ENCODE peak calls at places on chromosomes 1 and 21, in four cellular contexts. One of them, this sample, is unnamed.
A peak's percentile ranks its signal among the peaks of the same experiment; 100 is the strongest.

GRCh38 chr1:30322859-30323257 is 400.5 kb downstream of the MATN1 start:
- DNase-seq in mesendoderm: peak; percentile 23
- DNase-seq in IMR-90: no peak
- DNase-seq in H1: peak; percentile 58
- DNase-seq in this sample: peak; percentile 51

GRCh38 chr21:36729301-36729970 is 30.5 kb downstream of the SIM2 start:
- DNase-seq in mesendoderm: no peak
- DNase-seq in IMR-90: no peak
- DNase-seq in H1: no peak
- DNase-seq in this sample: peak; percentile 14

GRCh38 chr1:108877324-108877812 is 583 bp downstream of the GPSM2 start:
- DNase-seq in mesendoderm: peak; percentile 44
- DNase-seq in IMR-90: peak; percentile 30
- DNase-seq in H1: no peak
- DNase-seq in this sample: no peak

GRCh38 chr21:31232344-31232743 is 111.7 kb downstream of the TIAM1 start:
- DNase-seq in mesendoderm: no peak
- DNase-seq in IMR-90: no peak
- DNase-seq in H1: no peak
- DNase-seq in this sample: no peak

GRCh38 chr1:44408181-44409018 is 3.3 kb downstream of the RNF220 start:
- DNase-seq in mesendoderm: peak; percentile 87
- DNase-seq in IMR-90: no peak
- DNase-seq in H1: no peak
- DNase-seq in this sample: peak; percentile 88

GRCh38 chr1:10897981-10898728 is 101.7 kb upstream of the CASZ1 start:
- DNase-seq in mesendoderm: no peak
- DNase-seq in IMR-90: no peak
- DNase-seq in H1: no peak
- DNase-seq in this sample: peak; percentile 26

GRCh38 chr1:26787706-26788514 is at the start of gene PIGV:
- DNase-seq in mesendoderm: peak; percentile 93
- DNase-seq in IMR-90: peak; percentile 75
- DNase-seq in H1: peak; percentile 95
- DNase-seq in this sample: peak; percentile 89

GRCh38 chr1:195664628-195665027 is 943.6 kb downstream of the KCNT2 start:
- DNase-seq in mesendoderm: no peak
- DNase-seq in IMR-90: peak; percentile 55
- DNase-seq in H1: no peak
- DNase-seq in this sample: no peak

GRCh38 chr1:24596401-24596880 is 40.6 kb downstream of the NCMAP start:
- DNase-seq in mesendoderm: no peak
- DNase-seq in IMR-90: no peak
- DNase-seq in H1: no peak
- DNase-seq in this sample: no peak

GRCh38 chr1:24605534-24606295 is 37.4 kb upstream of the SRRM1 start:
- DNase-seq in mesendoderm: peak; percentile 22
- DNase-seq in IMR-90: no peak
- DNase-seq in H1: no peak
- DNase-seq in this sample: no peak

GRCh38 chr1:24606296-24606605 is 36.9 kb upstream of the SRRM1 start:
- DNase-seq in mesendoderm: no peak
- DNase-seq in IMR-90: no peak
- DNase-seq in H1: no peak
- DNase-seq in this sample: no peak

GRCh38 chr1:24599265-24599664 is 43.4 kb downstream of the NCMAP start:
- DNase-seq in mesendoderm: no peak
- DNase-seq in IMR-90: no peak
- DNase-seq in H1: no peak
- DNase-seq in this sample: no peak

GRCh38 chr1:24600551-24600950 is 42.6 kb upstream of the SRRM1 start:
- DNase-seq in mesendoderm: no peak
- DNase-seq in IMR-90: no peak
- DNase-seq in H1: no peak
- DNase-seq in this sample: no peak
- H2BK5ac ChIP-seq in mesendoderm: no peak overlapping the region
- H2BK5ac ChIP-seq in IMR-90: no peak overlapping the region
- H2BK5ac ChIP-seq in H1: no peak overlapping the region
- H2BK5ac ChIP-seq in this sample: no peak overlapping the region

GRCh38 chr1:3397311-3397710 is 57.2 kb upstream of the ARHGEF16 start:
- DNase-seq in mesendoderm: no peak
- DNase-seq in IMR-90: no peak
- DNase-seq in H1: no peak
- DNase-seq in this sample: no peak
- H3K56ac ChIP-seq in mesendoderm: peak overlapping the region; percentile 39
- H3K56ac ChIP-seq in IMR-90: no peak overlapping the region
- H3K56ac ChIP-seq in H1: no peak overlapping the region
- H3K56ac ChIP-seq in this sample: no peak overlapping the region

DNA sequence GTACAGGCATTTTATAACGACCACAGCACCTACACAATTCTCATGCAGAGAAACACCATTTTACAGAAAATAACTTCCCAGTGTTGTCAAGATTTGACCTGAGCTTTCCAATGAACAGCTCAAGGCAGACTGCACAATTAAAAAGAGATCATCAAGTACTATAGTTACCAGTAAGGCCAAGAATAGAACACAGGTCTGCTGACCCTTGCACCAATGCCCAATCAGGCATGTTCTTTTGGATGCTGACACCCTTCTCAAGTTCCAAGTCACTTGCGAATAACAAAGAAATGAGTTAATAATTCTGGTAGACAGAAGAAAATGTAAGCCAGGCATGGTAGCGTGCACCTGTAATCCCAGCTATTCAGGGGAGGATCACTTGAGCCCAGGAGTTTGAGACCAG is 101.9 kb downstream of the SLC45A1 start:
- DNase-seq in mesendoderm: no peak
- DNase-seq in IMR-90: no peak
- DNase-seq in H1: no peak
- DNase-seq in this sample: no peak
- H3K4ac ChIP-seq in mesendoderm: no peak overlapping the region
- H3K4ac ChIP-seq in IMR-90: peak overlapping the region; percentile 19
- H3K4ac ChIP-seq in H1: no peak overlapping the region
- H3K4ac ChIP-seq in this sample: no peak overlapping the region

DNA sequence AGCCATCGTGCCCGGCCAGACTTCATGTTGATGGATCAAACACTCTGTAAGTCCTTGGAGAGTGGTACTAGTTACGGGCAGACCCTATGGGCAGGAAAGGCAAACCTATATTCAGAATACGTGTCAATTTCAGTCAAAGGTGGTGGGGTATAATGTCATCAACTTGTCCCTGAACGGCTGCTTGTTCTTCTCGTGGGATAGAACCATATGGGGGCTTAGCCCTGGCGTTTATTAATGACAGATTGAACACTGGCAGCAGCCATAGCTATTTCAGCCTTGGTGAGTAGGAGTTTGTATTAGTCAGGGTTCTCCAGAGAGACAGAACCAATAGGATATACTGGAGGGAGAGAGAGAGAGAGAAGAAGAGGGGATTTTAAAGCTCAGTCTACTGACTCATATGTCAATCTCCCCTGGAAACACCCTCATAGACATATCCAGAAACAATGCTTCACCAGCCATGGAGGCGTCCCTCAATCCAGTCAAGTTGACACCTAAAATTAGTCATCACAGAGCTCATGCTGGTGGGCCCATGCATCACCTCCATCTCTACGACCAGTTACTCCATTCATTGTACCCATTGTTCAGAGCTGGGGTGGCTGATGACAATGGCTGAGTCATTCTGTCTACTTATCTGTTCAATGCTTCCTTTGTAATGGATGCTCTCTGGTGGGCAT is 16.1 kb upstream of the AQP10 start:
- DNase-seq in mesendoderm: no peak
- DNase-seq in IMR-90: no peak
- DNase-seq in H1: no peak
- DNase-seq in this sample: no peak
- H2BK5ac ChIP-seq in mesendoderm: no peak overlapping the region
- H2BK5ac ChIP-seq in IMR-90: no peak overlapping the region
- H2BK5ac ChIP-seq in H1: no peak overlapping the region
- H2BK5ac ChIP-seq in this sample: no peak overlapping the region